ENCODE peak calls at places on chromosomes 6 and 20, in ten cellular contexts. One of them, this sample, is unnamed.

GRCh38 chr6:137545073-137545472 is 50.9 kb upstream of the OLIG3 start:
- DNase-seq in HAP-1: no peak
- DNase-seq in kidney: no peak
- DNase-seq in psoas muscle: no peak
- DNase-seq in neuronal stem cell: no peak
- DNase-seq in CD8-positive, alpha-beta memory T cell: no peak
- DNase-seq in pancreas: no peak
- DNase-seq in Caco-2: no peak
- DNase-seq in uterus: no peak
- DNase-seq in PC-3: peak; percentile 22
- DNase-seq in this sample: no peak

GRCh38 chr6:158039571-158040050 is 57.9 kb downstream of the SYNJ2 start:
- DNase-seq in neuronal stem cell: no peak
- DNase-seq in HAP-1: no peak
- DNase-seq in pancreas: no peak
- DNase-seq in kidney: peak; percentile 77
- DNase-seq in uterus: peak; percentile 34
- DNase-seq in psoas muscle: peak; percentile 51
- DNase-seq in PC-3: peak; percentile 60
- DNase-seq in Caco-2: peak; percentile 44
- DNase-seq in CD8-positive, alpha-beta memory T cell: peak; percentile 31
- DNase-seq in this sample: peak; percentile 45

GRCh38 chr6:113414511-113414910 is 442.6 kb upstream of the MARCKS start:
- DNase-seq in Caco-2: peak; percentile 45
- DNase-seq in neuronal stem cell: no peak
- DNase-seq in HAP-1: no peak
- DNase-seq in kidney: no peak
- DNase-seq in PC-3: peak; percentile 82
- DNase-seq in uterus: peak; percentile 39
- DNase-seq in pancreas: peak; percentile 68
- DNase-seq in psoas muscle: no peak
- DNase-seq in CD8-positive, alpha-beta memory T cell: no peak
- DNase-seq in this sample: peak; percentile 71

GRCh38 chr20:46056970-46057855 is 28.2 kb downstream of the SLC12A5 start:
- DNase-seq in PC-3: no peak
- DNase-seq in pancreas: peak; percentile 20
- DNase-seq in neuronal stem cell: peak; percentile 80
- DNase-seq in CD8-positive, alpha-beta memory T cell: no peak
- DNase-seq in uterus: peak; percentile 52
- DNase-seq in HAP-1: peak; percentile 9
- DNase-seq in psoas muscle: peak; percentile 55
- DNase-seq in Caco-2: peak; percentile 73
- DNase-seq in kidney: no peak
- DNase-seq in this sample: peak; percentile 35

GRCh38 chr6:56819604-56820003 is 135.3 kb upstream of the BEND6 start:
- DNase-seq in psoas muscle: no peak
- DNase-seq in neuronal stem cell: no peak
- DNase-seq in CD8-positive, alpha-beta memory T cell: no peak
- DNase-seq in uterus: no peak
- DNase-seq in pancreas: no peak
- DNase-seq in PC-3: no peak
- DNase-seq in kidney: no peak
- DNase-seq in HAP-1: no peak
- DNase-seq in Caco-2: no peak
- DNase-seq in this sample: no peak

GRCh38 chr6:124090491-124090890 is 286.8 kb downstream of the NKAIN2 start:
- DNase-seq in CD8-positive, alpha-beta memory T cell: no peak
- DNase-seq in uterus: no peak
- DNase-seq in kidney: no peak
- DNase-seq in psoas muscle: no peak
- DNase-seq in pancreas: no peak
- DNase-seq in HAP-1: no peak
- DNase-seq in neuronal stem cell: no peak
- DNase-seq in Caco-2: no peak
- DNase-seq in PC-3: no peak
- DNase-seq in this sample: no peak

GRCh38 chr20:3874194-3874824 is 14.9 kb upstream of the PANK2 start:
- DNase-seq in pancreas: no peak
- DNase-seq in CD8-positive, alpha-beta memory T cell: no peak
- DNase-seq in psoas muscle: no peak
- DNase-seq in Caco-2: no peak
- DNase-seq in PC-3: no peak
- DNase-seq in uterus: no peak
- DNase-seq in HAP-1: no peak
- DNase-seq in neuronal stem cell: no peak
- DNase-seq in kidney: no peak
- DNase-seq in this sample: no peak

GRCh38 chr6:49326337-49326736 is 136.7 kb downstream of the MMUT start:
- DNase-seq in CD8-positive, alpha-beta memory T cell: no peak
- DNase-seq in PC-3: peak; percentile 85
- DNase-seq in uterus: no peak
- DNase-seq in pancreas: no peak
- DNase-seq in kidney: no peak
- DNase-seq in neuronal stem cell: no peak
- DNase-seq in psoas muscle: no peak
- DNase-seq in Caco-2: no peak
- DNase-seq in HAP-1: no peak
- DNase-seq in this sample: no peak

GRCh38 chr6:4344317-4344899 is 209.0 kb upstream of the ECI2 start:
- DNase-seq in PC-3: peak; percentile 27
- DNase-seq in neuronal stem cell: no peak
- DNase-seq in kidney: no peak
- DNase-seq in HAP-1: no peak
- DNase-seq in psoas muscle: no peak
- DNase-seq in CD8-positive, alpha-beta memory T cell: no peak
- DNase-seq in pancreas: no peak
- DNase-seq in Caco-2: no peak
- DNase-seq in uterus: no peak
- DNase-seq in this sample: peak; percentile 32

GRCh38 chr6:44253307-44254101 is 3.8 kb downstream of the SLC35B2 start:
- DNase-seq in psoas muscle: peak; percentile 32
- DNase-seq in neuronal stem cell: no peak
- DNase-seq in CD8-positive, alpha-beta memory T cell: peak; percentile 70
- DNase-seq in pancreas: peak; percentile 53
- DNase-seq in HAP-1: no peak
- DNase-seq in uterus: no peak
- DNase-seq in PC-3: peak; percentile 64
- DNase-seq in kidney: peak; percentile 35
- DNase-seq in Caco-2: peak; percentile 84
- DNase-seq in this sample: peak; percentile 33

DNA sequence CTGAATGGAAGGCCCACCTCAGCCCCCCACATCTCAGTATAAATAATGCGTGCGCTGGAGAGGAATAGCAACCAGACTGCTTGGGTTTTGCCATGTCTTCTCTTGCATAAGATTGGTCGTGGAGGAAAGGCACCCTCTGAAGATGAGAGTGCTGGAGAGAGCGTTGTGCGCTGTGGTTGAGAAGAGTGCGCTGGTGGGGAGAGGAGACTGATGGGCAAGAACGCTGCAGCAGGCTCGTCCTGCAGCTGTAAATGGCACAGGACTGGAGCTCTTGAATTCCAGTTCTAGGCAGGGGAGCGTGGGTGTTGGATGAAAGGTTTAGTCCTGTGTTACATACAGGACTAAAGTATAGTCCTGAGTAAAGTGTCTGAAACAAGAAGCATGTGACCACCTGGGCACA is 51.5 kb downstream of the RPRD1B start:
- DNase-seq in neuronal stem cell: no peak
- DNase-seq in HAP-1: no peak
- DNase-seq in PC-3: no peak
- DNase-seq in kidney: no peak
- DNase-seq in CD8-positive, alpha-beta memory T cell: no peak
- DNase-seq in pancreas: no peak
- DNase-seq in Caco-2: no peak
- DNase-seq in psoas muscle: no peak
- DNase-seq in uterus: no peak
- DNase-seq in this sample: no peak
- H3K9me3 ChIP-seq in neuronal stem cell: no peaks in the 10 kb centered on the region
- H3K9me3 ChIP-seq in HAP-1: peaks cover 2% of the 10 kb centered on the region
- H3K9me3 ChIP-seq in PC-3: no peaks in the 10 kb centered on the region
- H3K9me3 ChIP-seq in kidney: no peaks in the 10 kb centered on the region
- H3K9me3 ChIP-seq in CD8-positive, alpha-beta memory T cell: no peaks in the 10 kb centered on the region
- H3K9me3 ChIP-seq in pancreas: no peaks in the 10 kb centered on the region
- H3K9me3 ChIP-seq in Caco-2: no peaks in the 10 kb centered on the region
- H3K9me3 ChIP-seq in psoas muscle: no peaks in the 10 kb centered on the region
- H3K9me3 ChIP-seq in uterus: no peaks in the 10 kb centered on the region
- H3K9me3 ChIP-seq in this sample: no peaks in the 10 kb centered on the region

DNA sequence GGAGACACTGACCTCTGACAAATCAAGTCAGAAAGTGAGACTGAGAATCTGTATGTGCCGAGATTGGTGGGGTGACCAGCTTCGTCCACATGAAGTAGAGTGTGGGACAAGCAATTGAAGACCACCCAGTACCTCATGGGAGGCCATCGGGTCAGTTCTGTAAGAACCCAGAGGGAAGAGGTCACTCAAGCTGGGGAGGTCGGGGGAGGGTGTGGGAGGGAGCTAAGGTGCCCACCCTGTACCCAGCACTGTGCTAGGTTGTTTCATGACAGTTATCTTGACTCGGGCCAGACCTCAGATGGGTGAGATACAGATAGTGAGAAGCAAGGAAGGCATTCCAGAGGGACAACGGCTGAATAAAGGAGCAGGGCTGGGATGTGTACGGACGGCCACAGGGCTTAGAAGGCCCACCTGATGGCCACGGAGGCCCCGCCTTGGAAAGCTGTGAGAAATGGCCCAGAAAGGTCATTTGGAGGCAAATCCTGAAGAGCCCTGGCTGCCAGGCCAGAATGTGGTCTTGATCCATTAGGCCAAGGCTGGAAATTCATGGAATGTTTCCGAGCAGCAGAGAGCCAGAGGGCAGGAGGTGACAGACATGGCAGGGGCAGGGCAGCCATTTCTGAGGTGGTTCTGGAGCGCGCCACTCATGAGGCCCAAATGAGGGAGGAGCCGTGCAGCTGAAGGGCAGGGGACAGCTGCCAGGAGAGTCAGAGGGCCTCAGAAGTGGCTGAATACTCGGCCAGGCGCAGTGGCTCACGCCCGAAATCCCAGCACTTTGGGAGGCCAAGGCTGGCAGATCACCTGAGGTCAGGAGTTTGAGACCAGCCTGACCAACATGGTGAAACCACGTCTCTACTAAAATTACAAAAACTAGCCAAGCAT is 7.7 kb downstream of the MMP24OS start:
- DNase-seq in Caco-2: no peak
- DNase-seq in pancreas: no peak
- DNase-seq in kidney: no peak
- DNase-seq in CD8-positive, alpha-beta memory T cell: no peak
- DNase-seq in uterus: no peak
- DNase-seq in HAP-1: no peak
- DNase-seq in PC-3: no peak
- DNase-seq in psoas muscle: no peak
- DNase-seq in neuronal stem cell: no peak
- DNase-seq in this sample: peak; percentile 26
- H3K36me3 ChIP-seq in Caco-2: no peaks in the 10 kb centered on the region
- H3K36me3 ChIP-seq in pancreas: peaks cover 15% of the 10 kb centered on the region
- H3K36me3 ChIP-seq in kidney: peaks cover 40% of the 10 kb centered on the region
- H3K36me3 ChIP-seq in CD8-positive, alpha-beta memory T cell: peaks cover 4% of the 10 kb centered on the region
- H3K36me3 ChIP-seq in uterus: no peaks in the 10 kb centered on the region
- H3K36me3 ChIP-seq in HAP-1: peaks cover 11% of the 10 kb centered on the region
- H3K36me3 ChIP-seq in PC-3: no peaks in the 10 kb centered on the region
- H3K36me3 ChIP-seq in psoas muscle: peaks cover 63% of the 10 kb centered on the region
- H3K36me3 ChIP-seq in neuronal stem cell: peaks cover 5% of the 10 kb centered on the region
- H3K36me3 ChIP-seq in this sample: peaks cover 4% of the 10 kb centered on the region

GRCh38 chr20:59645761-59646171 is 41.4 kb downstream of the PHACTR3 start:
- DNase-seq in PC-3: peak; percentile 8
- DNase-seq in CD8-positive, alpha-beta memory T cell: no peak
- DNase-seq in psoas muscle: no peak
- DNase-seq in neuronal stem cell: no peak
- DNase-seq in kidney: no peak
- DNase-seq in Caco-2: peak; percentile 30
- DNase-seq in HAP-1: no peak
- DNase-seq in uterus: no peak
- DNase-seq in pancreas: no peak
- DNase-seq in this sample: no peak

GRCh38 chr20:59650418-59650817 is 46.1 kb downstream of the PHACTR3 start:
- DNase-seq in psoas muscle: no peak
- DNase-seq in PC-3: no peak
- DNase-seq in Caco-2: no peak
- DNase-seq in neuronal stem cell: no peak
- DNase-seq in CD8-positive, alpha-beta memory T cell: no peak
- DNase-seq in kidney: no peak
- DNase-seq in pancreas: no peak
- DNase-seq in HAP-1: no peak
- DNase-seq in uterus: no peak
- DNase-seq in this sample: no peak

GRCh38 chr20:59647271-59647670 is 42.9 kb downstream of the PHACTR3 start:
- DNase-seq in HAP-1: no peak
- DNase-seq in psoas muscle: no peak
- DNase-seq in CD8-positive, alpha-beta memory T cell: no peak
- DNase-seq in kidney: no peak
- DNase-seq in uterus: no peak
- DNase-seq in Caco-2: no peak
- DNase-seq in pancreas: no peak
- DNase-seq in neuronal stem cell: no peak
- DNase-seq in PC-3: no peak
- DNase-seq in this sample: no peak

GRCh38 chr20:59646487-59646886 is 42.1 kb downstream of the PHACTR3 start:
- DNase-seq in HAP-1: no peak
- DNase-seq in pancreas: no peak
- DNase-seq in kidney: no peak
- DNase-seq in uterus: no peak
- DNase-seq in Caco-2: no peak
- DNase-seq in psoas muscle: no peak
- DNase-seq in PC-3: no peak
- DNase-seq in neuronal stem cell: no peak
- DNase-seq in CD8-positive, alpha-beta memory T cell: no peak
- DNase-seq in this sample: no peak

GRCh38 chr20:59648720-59649119 is 44.4 kb downstream of the PHACTR3 start:
- DNase-seq in psoas muscle: no peak
- DNase-seq in HAP-1: no peak
- DNase-seq in uterus: no peak
- DNase-seq in pancreas: no peak
- DNase-seq in kidney: no peak
- DNase-seq in PC-3: no peak
- DNase-seq in Caco-2: no peak
- DNase-seq in neuronal stem cell: no peak
- DNase-seq in CD8-positive, alpha-beta memory T cell: no peak
- DNase-seq in this sample: no peak
- H3K9me3 ChIP-seq in psoas muscle: no peaks in the 10 kb centered on the region
- H3K9me3 ChIP-seq in HAP-1: no peaks in the 10 kb centered on the region
- H3K9me3 ChIP-seq in uterus: no peaks in the 10 kb centered on the region
- H3K9me3 ChIP-seq in pancreas: no peaks in the 10 kb centered on the region
- H3K9me3 ChIP-seq in kidney: peaks cover 3% of the 10 kb centered on the region
- H3K9me3 ChIP-seq in PC-3: no peaks in the 10 kb centered on the region
- H3K9me3 ChIP-seq in Caco-2: peaks cover 3% of the 10 kb centered on the region
- H3K9me3 ChIP-seq in neuronal stem cell: peaks cover 18% of the 10 kb centered on the region
- H3K9me3 ChIP-seq in CD8-positive, alpha-beta memory T cell: no peaks in the 10 kb centered on the region
- H3K9me3 ChIP-seq in this sample: peaks cover 42% of the 10 kb centered on the region

DNA sequence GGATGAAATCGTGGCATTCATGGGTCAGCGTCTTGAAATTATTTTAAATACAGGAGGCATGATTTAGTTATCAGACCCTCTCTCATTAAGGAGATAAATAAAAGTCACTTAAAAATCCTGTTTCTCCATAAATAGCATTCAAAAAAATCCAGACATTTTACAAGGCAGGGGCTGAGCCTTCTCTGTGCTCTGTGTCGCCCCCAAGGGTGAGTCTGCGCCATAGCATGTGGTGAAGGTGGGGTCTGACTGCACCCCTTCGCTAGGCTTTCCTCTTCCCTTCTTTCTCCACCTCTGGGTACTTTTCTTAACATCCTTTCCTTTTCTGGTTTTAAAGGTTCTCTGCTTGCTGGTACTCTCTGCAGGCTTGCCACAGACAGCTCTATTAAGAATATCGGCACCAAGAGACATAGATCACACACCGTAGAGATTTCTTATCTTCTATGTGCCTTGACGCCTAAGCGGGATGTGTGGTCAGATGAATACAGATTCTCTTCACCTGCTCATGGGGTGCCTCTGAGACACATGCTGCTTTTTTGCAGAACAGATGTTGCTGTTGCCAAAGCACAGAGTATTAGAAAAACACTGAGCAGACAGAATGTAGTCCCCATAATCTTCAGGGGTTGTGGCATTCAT is 20.1 kb upstream of the FAM209A start:
- DNase-seq in psoas muscle: no peak
- DNase-seq in uterus: no peak
- DNase-seq in PC-3: no peak
- DNase-seq in CD8-positive, alpha-beta memory T cell: no peak
- DNase-seq in kidney: no peak
- DNase-seq in pancreas: no peak
- DNase-seq in Caco-2: peak; percentile 46
- DNase-seq in neuronal stem cell: no peak
- DNase-seq in HAP-1: no peak
- DNase-seq in this sample: no peak
- H3K36me3 ChIP-seq in psoas muscle: peaks cover 16% of the 10 kb centered on the region
- H3K36me3 ChIP-seq in uterus: no peaks in the 10 kb centered on the region
- H3K36me3 ChIP-seq in PC-3: peaks cover 7% of the 10 kb centered on the region
- H3K36me3 ChIP-seq in CD8-positive, alpha-beta memory T cell: peaks cover 9% of the 10 kb centered on the region
- H3K36me3 ChIP-seq in kidney: no peaks in the 10 kb centered on the region
- H3K36me3 ChIP-seq in pancreas: no peaks in the 10 kb centered on the region
- H3K36me3 ChIP-seq in Caco-2: no peaks in the 10 kb centered on the region
- H3K36me3 ChIP-seq in neuronal stem cell: peaks cover 5% of the 10 kb centered on the region
- H3K36me3 ChIP-seq in HAP-1: no peaks in the 10 kb centered on the region
- H3K36me3 ChIP-seq in this sample: no peaks in the 10 kb centered on the region

This sample was measured in trophoblast cell.